ENCODE peak calls at places on chromosome 12, in nine cellular contexts. One of them, this sample, is unnamed.

GRCh38 chr12:103800252-103800771 is 40.7 kb downstream of the NT5DC3 start:
- DNase-seq in mesothelial cell of epicardium: no peak
- DNase-seq in fibroblast of pulmonary artery: peak
- DNase-seq in WTC11: no peak
- DNase-seq in keratinocyte: no peak
- DNase-seq in lung: peak
- DNase-seq in BJ: no peak
- DNase-seq in right atrium auricular region: peak
- DNase-seq in A549: no peak
- DNase-seq in this sample: no peak

GRCh38 chr12:70011353-70011752 is 186.3 kb downstream of the MYRFL start:
- DNase-seq in mesothelial cell of epicardium: no peak
- DNase-seq in fibroblast of pulmonary artery: no peak
- DNase-seq in WTC11: no peak
- DNase-seq in keratinocyte: no peak
- DNase-seq in lung: no peak
- DNase-seq in BJ: no peak
- DNase-seq in right atrium auricular region: no peak
- DNase-seq in A549: no peak
- DNase-seq in this sample: no peak

GRCh38 chr12:123907726-123908476 is 64.7 kb downstream of the CCDC92 start:
- DNase-seq in mesothelial cell of epicardium: no peak
- DNase-seq in fibroblast of pulmonary artery: peak
- DNase-seq in WTC11: no peak
- DNase-seq in keratinocyte: no peak
- DNase-seq in lung: no peak
- DNase-seq in BJ: no peak
- DNase-seq in right atrium auricular region: no peak
- DNase-seq in A549: no peak
- DNase-seq in this sample: no peak

GRCh38 chr12:28497889-28498411 is 307.7 kb downstream of the CCDC91 start:
- DNase-seq in mesothelial cell of epicardium: no peak
- DNase-seq in fibroblast of pulmonary artery: peak
- DNase-seq in WTC11: no peak
- DNase-seq in keratinocyte: peak
- DNase-seq in lung: no peak
- DNase-seq in BJ: no peak
- DNase-seq in right atrium auricular region: no peak
- DNase-seq in A549: no peak
- DNase-seq in this sample: peak

GRCh38 chr12:46219147-46219891 is 49.5 kb downstream of the SLC38A1 start:
- DNase-seq in mesothelial cell of epicardium: no peak
- DNase-seq in fibroblast of pulmonary artery: no peak
- DNase-seq in WTC11: no peak
- DNase-seq in keratinocyte: no peak
- DNase-seq in lung: no peak
- DNase-seq in BJ: no peak
- DNase-seq in right atrium auricular region: no peak
- DNase-seq in A549: no peak
- DNase-seq in this sample: no peak

GRCh38 chr12:128007250-128007649 is 259.7 kb upstream of the TMEM132C start:
- DNase-seq in mesothelial cell of epicardium: no peak
- DNase-seq in fibroblast of pulmonary artery: no peak
- DNase-seq in WTC11: no peak
- DNase-seq in keratinocyte: no peak
- DNase-seq in lung: no peak
- DNase-seq in BJ: no peak
- DNase-seq in right atrium auricular region: no peak
- DNase-seq in A549: no peak
- DNase-seq in this sample: no peak

GRCh38 chr12:113230315-113231274 is 9.3 kb downstream of the TPCN1 start:
- DNase-seq in mesothelial cell of epicardium: no peak
- DNase-seq in fibroblast of pulmonary artery: no peak
- DNase-seq in WTC11: no peak
- DNase-seq in keratinocyte: no peak
- DNase-seq in lung: no peak
- DNase-seq in BJ: no peak
- DNase-seq in right atrium auricular region: no peak
- DNase-seq in A549: no peak
- DNase-seq in this sample: no peak

GRCh38 chr12:18556081-18556645 is 181.6 kb downstream of the PLCZ1 start:
- DNase-seq in mesothelial cell of epicardium: no peak
- DNase-seq in fibroblast of pulmonary artery: no peak
- DNase-seq in WTC11: no peak
- DNase-seq in keratinocyte: no peak
- DNase-seq in lung: no peak
- DNase-seq in BJ: no peak
- DNase-seq in right atrium auricular region: no peak
- DNase-seq in A549: no peak
- DNase-seq in this sample: no peak

GRCh38 chr12:13223176-13223806 is 26.8 kb downstream of the EMP1 start:
- DNase-seq in mesothelial cell of epicardium: no peak
- DNase-seq in fibroblast of pulmonary artery: peak
- DNase-seq in WTC11: no peak
- DNase-seq in keratinocyte: no peak
- DNase-seq in lung: no peak
- DNase-seq in BJ: peak
- DNase-seq in right atrium auricular region: peak
- DNase-seq in A549: peak
- DNase-seq in this sample: no peak

GRCh38 chr12:122079038-122079531 is 529 bp downstream of the MLXIP start:
- DNase-seq in mesothelial cell of epicardium: no peak
- DNase-seq in fibroblast of pulmonary artery: no peak
- DNase-seq in WTC11: no peak
- DNase-seq in keratinocyte: no peak
- DNase-seq in lung: no peak
- DNase-seq in BJ: no peak
- DNase-seq in right atrium auricular region: no peak
- DNase-seq in A549: no peak
- DNase-seq in this sample: no peak

GRCh38 chr12:132540436-132540835 is 50.5 kb downstream of the FBRSL1 start:
- DNase-seq in mesothelial cell of epicardium: no peak
- DNase-seq in fibroblast of pulmonary artery: no peak
- DNase-seq in WTC11: no peak
- DNase-seq in keratinocyte: no peak
- DNase-seq in lung: no peak
- DNase-seq in BJ: no peak
- DNase-seq in right atrium auricular region: no peak
- DNase-seq in A549: no peak
- DNase-seq in this sample: no peak

GRCh38 chr12:123941000-123941399 is 31.6 kb downstream of the CCDC92 start:
- DNase-seq in mesothelial cell of epicardium: no peak
- DNase-seq in fibroblast of pulmonary artery: no peak
- DNase-seq in WTC11: no peak
- DNase-seq in keratinocyte: no peak
- DNase-seq in lung: no peak
- DNase-seq in BJ: no peak
- DNase-seq in right atrium auricular region: no peak
- DNase-seq in A549: no peak
- DNase-seq in this sample: no peak

GRCh38 chr12:3216097-3216496 is 138.9 kb downstream of the TSPAN9 start:
- DNase-seq in mesothelial cell of epicardium: no peak
- DNase-seq in fibroblast of pulmonary artery: no peak
- DNase-seq in WTC11: no peak
- DNase-seq in keratinocyte: no peak
- DNase-seq in lung: no peak
- DNase-seq in BJ: no peak
- DNase-seq in right atrium auricular region: no peak
- DNase-seq in A549: no peak
- DNase-seq in this sample: no peak

GRCh38 chr12:3217683-3218079 is 140.5 kb downstream of the TSPAN9 start:
- DNase-seq in mesothelial cell of epicardium: no peak
- DNase-seq in fibroblast of pulmonary artery: no peak
- DNase-seq in WTC11: no peak
- DNase-seq in keratinocyte: no peak
- DNase-seq in lung: no peak
- DNase-seq in BJ: no peak
- DNase-seq in right atrium auricular region: no peak
- DNase-seq in A549: no peak
- DNase-seq in this sample: no peak

GRCh38 chr12:3218846-3219632 is 141.9 kb downstream of the TSPAN9 start:
- DNase-seq in mesothelial cell of epicardium: no peak
- DNase-seq in fibroblast of pulmonary artery: no peak
- DNase-seq in WTC11: no peak
- DNase-seq in keratinocyte: no peak
- DNase-seq in lung: no peak
- DNase-seq in BJ: no peak
- DNase-seq in right atrium auricular region: no peak
- DNase-seq in A549: no peak
- DNase-seq in this sample: no peak

GRCh38 chr12:3216726-3217682 is 139.8 kb downstream of the TSPAN9 start:
- DNase-seq in mesothelial cell of epicardium: no peak
- DNase-seq in fibroblast of pulmonary artery: peak
- DNase-seq in WTC11: no peak
- DNase-seq in keratinocyte: peak
- DNase-seq in lung: no peak
- DNase-seq in BJ: no peak
- DNase-seq in right atrium auricular region: peak
- DNase-seq in A549: no peak
- DNase-seq in this sample: no peak

GRCh38 chr12:3218150-3218845 is 141.1 kb downstream of the TSPAN9 start:
- DNase-seq in mesothelial cell of epicardium: peak
- DNase-seq in fibroblast of pulmonary artery: peak
- DNase-seq in WTC11: no peak
- DNase-seq in keratinocyte: no peak
- DNase-seq in lung: peak
- DNase-seq in BJ: no peak
- DNase-seq in right atrium auricular region: peak
- DNase-seq in A549: no peak
- DNase-seq in this sample: peak
- TF ChIP-seq CTCF in mesothelial cell of epicardium: no peak
- TF ChIP-seq CTCF in fibroblast of pulmonary artery: no peak
- TF ChIP-seq CTCF in WTC11: no peak
- TF ChIP-seq CTCF in keratinocyte: no peak
- TF ChIP-seq CTCF in lung: no peak
- TF ChIP-seq CTCF in BJ: no peak
- TF ChIP-seq CTCF in right atrium auricular region: no peak
- TF ChIP-seq CTCF in A549: no peak
- TF ChIP-seq CTCF in this sample: no peak

GRCh38 chr12:32887058-32887457 is 9.5 kb downstream of the PKP2 start:
- DNase-seq in mesothelial cell of epicardium: no peak
- DNase-seq in fibroblast of pulmonary artery: no peak
- DNase-seq in WTC11: no peak
- DNase-seq in keratinocyte: no peak
- DNase-seq in lung: no peak
- DNase-seq in BJ: no peak
- DNase-seq in right atrium auricular region: no peak
- DNase-seq in A549: no peak
- DNase-seq in this sample: no peak

GRCh38 chr12:32885831-32886230 is 10.7 kb downstream of the PKP2 start:
- DNase-seq in mesothelial cell of epicardium: no peak
- DNase-seq in fibroblast of pulmonary artery: no peak
- DNase-seq in WTC11: no peak
- DNase-seq in keratinocyte: no peak
- DNase-seq in lung: no peak
- DNase-seq in BJ: no peak
- DNase-seq in right atrium auricular region: no peak
- DNase-seq in A549: no peak
- DNase-seq in this sample: no peak

GRCh38 chr12:32891956-32892355 is 4.6 kb downstream of the PKP2 start:
- DNase-seq in mesothelial cell of epicardium: no peak
- DNase-seq in fibroblast of pulmonary artery: peak
- DNase-seq in WTC11: no peak
- DNase-seq in keratinocyte: no peak
- DNase-seq in lung: no peak
- DNase-seq in BJ: no peak
- DNase-seq in right atrium auricular region: no peak
- DNase-seq in A549: peak
- DNase-seq in this sample: no peak

GRCh38 chr12:32891526-32891925 is 5.1 kb downstream of the PKP2 start:
- DNase-seq in mesothelial cell of epicardium: no peak
- DNase-seq in fibroblast of pulmonary artery: no peak
- DNase-seq in WTC11: no peak
- DNase-seq in keratinocyte: no peak
- DNase-seq in lung: no peak
- DNase-seq in BJ: no peak
- DNase-seq in right atrium auricular region: no peak
- DNase-seq in A549: no peak
- DNase-seq in this sample: no peak

GRCh38 chr12:32889073-32889760 is 7.4 kb downstream of the PKP2 start:
- DNase-seq in mesothelial cell of epicardium: no peak
- DNase-seq in fibroblast of pulmonary artery: peak
- DNase-seq in WTC11: no peak
- DNase-seq in keratinocyte: no peak
- DNase-seq in lung: no peak
- DNase-seq in BJ: no peak
- DNase-seq in right atrium auricular region: no peak
- DNase-seq in A549: no peak
- DNase-seq in this sample: no peak
- TF ChIP-seq CTCF in mesothelial cell of epicardium: no peak
- TF ChIP-seq CTCF in fibroblast of pulmonary artery: no peak
- TF ChIP-seq CTCF in WTC11: no peak
- TF ChIP-seq CTCF in keratinocyte: no peak
- TF ChIP-seq CTCF in lung: no peak
- TF ChIP-seq CTCF in BJ: no peak
- TF ChIP-seq CTCF in right atrium auricular region: no peak
- TF ChIP-seq CTCF in A549: no peak
- TF ChIP-seq CTCF in this sample: no peak

GRCh38 chr12:63098851-63099250 is 52.1 kb downstream of the AVPR1A start:
- DNase-seq in mesothelial cell of epicardium: no peak
- DNase-seq in fibroblast of pulmonary artery: no peak
- DNase-seq in WTC11: no peak
- DNase-seq in keratinocyte: no peak
- DNase-seq in lung: no peak
- DNase-seq in BJ: no peak
- DNase-seq in right atrium auricular region: no peak
- DNase-seq in A549: peak
- DNase-seq in this sample: no peak
- TF ChIP-seq CTCF in mesothelial cell of epicardium: no peak
- TF ChIP-seq CTCF in fibroblast of pulmonary artery: no peak
- TF ChIP-seq CTCF in WTC11: no peak
- TF ChIP-seq CTCF in keratinocyte: no peak
- TF ChIP-seq CTCF in lung: no peak
- TF ChIP-seq CTCF in BJ: no peak
- TF ChIP-seq CTCF in right atrium auricular region: peak
- TF ChIP-seq CTCF in A549: peak
- TF ChIP-seq CTCF in this sample: no peak

DNA sequence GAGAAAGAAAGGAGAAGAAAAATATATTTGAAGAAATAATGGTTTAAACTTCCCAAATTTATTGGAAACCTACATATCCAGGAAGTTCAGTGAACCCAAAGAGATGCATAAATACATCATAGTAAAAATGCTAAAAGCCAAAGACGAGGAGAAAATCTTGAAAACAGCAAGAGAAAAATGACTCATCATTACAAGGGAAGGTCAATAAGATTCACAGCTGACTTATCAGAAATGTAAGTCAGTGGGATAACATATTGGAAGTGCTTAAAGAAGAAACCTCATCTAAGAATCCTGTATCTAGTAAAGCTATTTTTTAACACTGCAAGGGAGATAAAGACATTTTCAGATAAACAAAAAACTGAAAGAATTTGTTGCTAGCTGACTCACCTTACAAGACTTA is 19.9 kb downstream of the RIC8B start:
- DNase-seq in mesothelial cell of epicardium: no peak
- DNase-seq in fibroblast of pulmonary artery: no peak
- DNase-seq in WTC11: no peak
- DNase-seq in keratinocyte: no peak
- DNase-seq in lung: no peak
- DNase-seq in BJ: no peak
- DNase-seq in right atrium auricular region: no peak
- DNase-seq in A549: no peak
- DNase-seq in this sample: no peak
- TF ChIP-seq CTCF in mesothelial cell of epicardium: no peak
- TF ChIP-seq CTCF in fibroblast of pulmonary artery: no peak
- TF ChIP-seq CTCF in WTC11: no peak
- TF ChIP-seq CTCF in keratinocyte: no peak
- TF ChIP-seq CTCF in lung: no peak
- TF ChIP-seq CTCF in BJ: no peak
- TF ChIP-seq CTCF in right atrium auricular region: no peak
- TF ChIP-seq CTCF in A549: no peak
- TF ChIP-seq CTCF in this sample: no peak